ENCODE peak calls at places on chromosomes 2 and 18, in four cellular contexts. K, Q, I and U are unnamed samples.

GRCh38 chr2:128444816-128445532 is 126.3 kb upstream of the HS6ST1 start:
- DNase-seq in K (no peak), Q (no peak), I (no peak), U (no peak)

GRCh38 chr2:231427116-231427515 is 31.6 kb downstream of the B3GNT7 start:
- DNase-seq in K (no peak), Q (no peak), I (no peak), U (no peak)

GRCh38 chr2:107986278-107987217 is at the start of gene SLC5A7:
- DNase-seq in Q (no peak), K (no peak), I (no peak), U (no peak)

GRCh38 chr18:55588876-55589595 is 1.0 kb upstream of the TCF4 start:
- DNase-seq in I (no peak), Q (no peak), K (no peak), U (no peak)

GRCh38 chr18:36811430-36811829 is 17.4 kb downstream of the TPGS2 start:
- DNase-seq in Q (no peak), K (no peak), I (no peak), U (no peak)

GRCh38 chr2:43104106-43104505 is 122.3 kb downstream of the ZFP36L2 start:
- DNase-seq in I (no peak), K (no peak), Q (no peak), U (no peak)

GRCh38 chr2:127225186-127225960 is 5.3 kb upstream of the CYP27C1 start:
- DNase-seq in Q (no peak), K (no peak), I (no peak), U (peak; percentile 62)

GRCh38 chr2:73977466-73977865 is 7.2 kb upstream of the TET3 start:
- DNase-seq in I (no peak), K (no peak), Q (no peak), U (no peak)

GRCh38 chr2:43455735-43456642 is 139.8 kb downstream of the THADA start:
- DNase-seq in Q (peak; percentile 47), I (no peak), K (no peak), U (peak; percentile 93)

GRCh38 chr18:50748243-50749229 is 71.3 kb downstream of the MRO start:
- DNase-seq in I (no peak), Q (no peak), K (no peak), U (no peak)